ENCODE peak calls at places on chromosomes 5 and 9, in seven cellular contexts. One of them, this sample, is unnamed.

GRCh38 chr9:127586537-127586936 is 25.5 kb upstream of the STXBP1 start:
- DNase-seq in CD4-positive, CD25-positive, alpha-beta regulatory T cell: peak; percentile 69
- DNase-seq in CD4-positive, alpha-beta memory T cell: peak; percentile 53
- DNase-seq in upper lobe of right lung: peak; percentile 81
- DNase-seq in BE2C: peak; percentile 88
- DNase-seq in fibroblast of lung: peak; percentile 84
- DNase-seq in ascending aorta: no peak
- DNase-seq in this sample: peak; percentile 75

GRCh38 chr9:122978586-122978985 is 37.8 kb downstream of the RABGAP1 start:
- DNase-seq in CD4-positive, CD25-positive, alpha-beta regulatory T cell: no peak
- DNase-seq in CD4-positive, alpha-beta memory T cell: no peak
- DNase-seq in upper lobe of right lung: no peak
- DNase-seq in BE2C: no peak
- DNase-seq in fibroblast of lung: no peak
- DNase-seq in ascending aorta: no peak
- DNase-seq in this sample: no peak

GRCh38 chr5:151642472-151643140 is 44.1 kb downstream of the SPARC start:
- DNase-seq in CD4-positive, CD25-positive, alpha-beta regulatory T cell: no peak
- DNase-seq in CD4-positive, alpha-beta memory T cell: no peak
- DNase-seq in upper lobe of right lung: no peak
- DNase-seq in BE2C: no peak
- DNase-seq in fibroblast of lung: no peak
- DNase-seq in ascending aorta: no peak
- DNase-seq in this sample: no peak

GRCh38 chr5:39117401-39117800 is 43.2 kb upstream of the RICTOR start:
- DNase-seq in CD4-positive, CD25-positive, alpha-beta regulatory T cell: no peak
- DNase-seq in CD4-positive, alpha-beta memory T cell: no peak
- DNase-seq in upper lobe of right lung: no peak
- DNase-seq in BE2C: no peak
- DNase-seq in fibroblast of lung: no peak
- DNase-seq in ascending aorta: no peak
- DNase-seq in this sample: no peak

GRCh38 chr9:76585487-76586459 is 126.8 kb downstream of the GCNT1 start:
- DNase-seq in CD4-positive, CD25-positive, alpha-beta regulatory T cell: no peak
- DNase-seq in CD4-positive, alpha-beta memory T cell: no peak
- DNase-seq in upper lobe of right lung: no peak
- DNase-seq in BE2C: no peak
- DNase-seq in fibroblast of lung: no peak
- DNase-seq in ascending aorta: no peak
- DNase-seq in this sample: no peak

GRCh38 chr9:74696520-74696919 is 191.2 kb downstream of the TRPM6 start:
- DNase-seq in CD4-positive, CD25-positive, alpha-beta regulatory T cell: no peak
- DNase-seq in CD4-positive, alpha-beta memory T cell: no peak
- DNase-seq in upper lobe of right lung: no peak
- DNase-seq in BE2C: no peak
- DNase-seq in fibroblast of lung: no peak
- DNase-seq in ascending aorta: no peak
- DNase-seq in this sample: no peak

GRCh38 chr9:133780404-133780945 is 42.3 kb upstream of the SARDH start:
- DNase-seq in CD4-positive, CD25-positive, alpha-beta regulatory T cell: no peak
- DNase-seq in CD4-positive, alpha-beta memory T cell: no peak
- DNase-seq in upper lobe of right lung: no peak
- DNase-seq in BE2C: no peak
- DNase-seq in fibroblast of lung: no peak
- DNase-seq in ascending aorta: no peak
- DNase-seq in this sample: no peak

GRCh38 chr5:26945881-26946280 is 92.5 kb downstream of the CDH9 start:
- DNase-seq in CD4-positive, CD25-positive, alpha-beta regulatory T cell: no peak
- DNase-seq in CD4-positive, alpha-beta memory T cell: no peak
- DNase-seq in upper lobe of right lung: no peak
- DNase-seq in BE2C: no peak
- DNase-seq in fibroblast of lung: no peak
- DNase-seq in ascending aorta: no peak
- DNase-seq in this sample: no peak

GRCh38 chr9:136658849-136659535 is 3.7 kb upstream of the EGFL7 start:
- DNase-seq in CD4-positive, CD25-positive, alpha-beta regulatory T cell: peak; percentile 16
- DNase-seq in CD4-positive, alpha-beta memory T cell: no peak
- DNase-seq in upper lobe of right lung: peak; percentile 66
- DNase-seq in BE2C: no peak
- DNase-seq in fibroblast of lung: no peak
- DNase-seq in ascending aorta: no peak
- DNase-seq in this sample: no peak

GRCh38 chr5:104845541-104845940 is 1283.0 kb upstream of the NUDT12 start:
- DNase-seq in CD4-positive, CD25-positive, alpha-beta regulatory T cell: no peak
- DNase-seq in CD4-positive, alpha-beta memory T cell: no peak
- DNase-seq in upper lobe of right lung: no peak
- DNase-seq in BE2C: no peak
- DNase-seq in fibroblast of lung: no peak
- DNase-seq in ascending aorta: no peak
- DNase-seq in this sample: no peak

GRCh38 chr5:180803181-180804128 is 849 bp upstream of the MGAT1 start:
- DNase-seq in CD4-positive, CD25-positive, alpha-beta regulatory T cell: peak; percentile 97
- DNase-seq in CD4-positive, alpha-beta memory T cell: peak; percentile 86
- DNase-seq in upper lobe of right lung: peak; percentile 91
- DNase-seq in BE2C: no peak
- DNase-seq in fibroblast of lung: no peak
- DNase-seq in ascending aorta: peak; percentile 72
- DNase-seq in this sample: no peak

GRCh38 chr9:130295431-130295830 is 29.9 kb downstream of the HMCN2 start:
- DNase-seq in CD4-positive, CD25-positive, alpha-beta regulatory T cell: no peak
- DNase-seq in CD4-positive, alpha-beta memory T cell: no peak
- DNase-seq in upper lobe of right lung: no peak
- DNase-seq in BE2C: no peak
- DNase-seq in fibroblast of lung: no peak
- DNase-seq in ascending aorta: no peak
- DNase-seq in this sample: no peak

GRCh38 chr9:130297371-130297770 is 31.8 kb downstream of the HMCN2 start:
- DNase-seq in CD4-positive, CD25-positive, alpha-beta regulatory T cell: no peak
- DNase-seq in CD4-positive, alpha-beta memory T cell: no peak
- DNase-seq in upper lobe of right lung: no peak
- DNase-seq in BE2C: no peak
- DNase-seq in fibroblast of lung: no peak
- DNase-seq in ascending aorta: no peak
- DNase-seq in this sample: no peak

GRCh38 chr9:130298663-130299279 is 33.2 kb downstream of the HMCN2 start:
- DNase-seq in CD4-positive, CD25-positive, alpha-beta regulatory T cell: no peak
- DNase-seq in CD4-positive, alpha-beta memory T cell: no peak
- DNase-seq in upper lobe of right lung: no peak
- DNase-seq in BE2C: no peak
- DNase-seq in fibroblast of lung: no peak
- DNase-seq in ascending aorta: no peak
- DNase-seq in this sample: no peak

GRCh38 chr9:130295945-130296782 is 30.6 kb downstream of the HMCN2 start:
- DNase-seq in CD4-positive, CD25-positive, alpha-beta regulatory T cell: no peak
- DNase-seq in CD4-positive, alpha-beta memory T cell: no peak
- DNase-seq in upper lobe of right lung: no peak
- DNase-seq in BE2C: no peak
- DNase-seq in fibroblast of lung: no peak
- DNase-seq in ascending aorta: no peak
- DNase-seq in this sample: no peak

GRCh38 chr9:130296783-130297055 is 31.2 kb downstream of the HMCN2 start:
- DNase-seq in CD4-positive, CD25-positive, alpha-beta regulatory T cell: no peak
- DNase-seq in CD4-positive, alpha-beta memory T cell: no peak
- DNase-seq in upper lobe of right lung: no peak
- DNase-seq in BE2C: no peak
- DNase-seq in fibroblast of lung: no peak
- DNase-seq in ascending aorta: no peak
- DNase-seq in this sample: no peak
- H3K36me3 ChIP-seq in CD4-positive, CD25-positive, alpha-beta regulatory T cell: no peaks in the 10 kb centered on the region
- H3K36me3 ChIP-seq in CD4-positive, alpha-beta memory T cell: no peaks in the 10 kb centered on the region
- H3K36me3 ChIP-seq in upper lobe of right lung: no peaks in the 10 kb centered on the region
- H3K36me3 ChIP-seq in BE2C: no peaks in the 10 kb centered on the region
- H3K36me3 ChIP-seq in fibroblast of lung: no peaks in the 10 kb centered on the region
- H3K36me3 ChIP-seq in ascending aorta: no peaks in the 10 kb centered on the region
- H3K36me3 ChIP-seq in this sample: no peaks in the 10 kb centered on the region

GRCh38 chr9:121302786-121303185 is 34.8 kb downstream of the GSN start:
- DNase-seq in CD4-positive, CD25-positive, alpha-beta regulatory T cell: no peak
- DNase-seq in CD4-positive, alpha-beta memory T cell: no peak
- DNase-seq in upper lobe of right lung: peak; percentile 45
- DNase-seq in BE2C: no peak
- DNase-seq in fibroblast of lung: no peak
- DNase-seq in ascending aorta: peak; percentile 6
- DNase-seq in this sample: no peak

GRCh38 chr9:121301881-121302286 is 33.9 kb downstream of the GSN start:
- DNase-seq in CD4-positive, CD25-positive, alpha-beta regulatory T cell: no peak
- DNase-seq in CD4-positive, alpha-beta memory T cell: no peak
- DNase-seq in upper lobe of right lung: peak; percentile 57
- DNase-seq in BE2C: no peak
- DNase-seq in fibroblast of lung: no peak
- DNase-seq in ascending aorta: no peak
- DNase-seq in this sample: peak; percentile 11

GRCh38 chr9:121300283-121301119 is 32.5 kb downstream of the GSN start:
- DNase-seq in CD4-positive, CD25-positive, alpha-beta regulatory T cell: no peak
- DNase-seq in CD4-positive, alpha-beta memory T cell: no peak
- DNase-seq in upper lobe of right lung: peak; percentile 39
- DNase-seq in BE2C: no peak
- DNase-seq in fibroblast of lung: no peak
- DNase-seq in ascending aorta: no peak
- DNase-seq in this sample: peak; percentile 11

GRCh38 chr9:121303456-121304451 is 35.8 kb downstream of the GSN start:
- DNase-seq in CD4-positive, CD25-positive, alpha-beta regulatory T cell: no peak
- DNase-seq in CD4-positive, alpha-beta memory T cell: no peak
- DNase-seq in upper lobe of right lung: peak; percentile 56
- DNase-seq in BE2C: no peak
- DNase-seq in fibroblast of lung: no peak
- DNase-seq in ascending aorta: peak; percentile 2
- DNase-seq in this sample: peak; percentile 17

GRCh38 chr9:121302341-121302740 is 34.4 kb downstream of the GSN start:
- DNase-seq in CD4-positive, CD25-positive, alpha-beta regulatory T cell: no peak
- DNase-seq in CD4-positive, alpha-beta memory T cell: no peak
- DNase-seq in upper lobe of right lung: no peak
- DNase-seq in BE2C: no peak
- DNase-seq in fibroblast of lung: no peak
- DNase-seq in ascending aorta: peak; percentile 5
- DNase-seq in this sample: peak; percentile 11
- H3K4me3 ChIP-seq in CD4-positive, CD25-positive, alpha-beta regulatory T cell: no peak overlapping the region
- H3K4me3 ChIP-seq in CD4-positive, alpha-beta memory T cell: no peak overlapping the region
- H3K4me3 ChIP-seq in upper lobe of right lung: no peak overlapping the region
- H3K4me3 ChIP-seq in BE2C: no peak overlapping the region
- H3K4me3 ChIP-seq in fibroblast of lung: no peak overlapping the region
- H3K4me3 ChIP-seq in ascending aorta: peak overlapping the region; percentile 74
- H3K4me3 ChIP-seq in this sample: peak overlapping the region; percentile 74

DNA sequence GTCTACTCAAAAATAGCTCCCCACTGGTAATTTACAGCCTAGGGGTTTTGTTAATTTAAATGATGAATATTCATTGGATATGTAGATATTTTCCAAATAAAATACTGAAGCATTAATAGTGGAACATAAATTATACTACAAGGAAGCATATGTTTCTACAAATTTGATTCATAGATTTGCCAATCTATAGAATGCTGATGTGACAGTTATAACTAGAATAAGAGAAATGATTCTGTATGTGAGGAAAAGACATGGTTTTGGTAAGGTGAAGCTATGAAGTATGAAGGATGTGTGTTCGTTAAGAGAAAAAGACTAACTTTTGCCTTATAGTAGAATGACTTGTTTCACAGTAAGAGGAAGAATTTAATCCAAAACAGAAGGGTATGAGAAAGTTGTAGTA is 61.3 kb downstream of the IARS1 start:
- DNase-seq in CD4-positive, CD25-positive, alpha-beta regulatory T cell: no peak
- DNase-seq in CD4-positive, alpha-beta memory T cell: no peak
- DNase-seq in upper lobe of right lung: no peak
- DNase-seq in BE2C: no peak
- DNase-seq in fibroblast of lung: no peak
- DNase-seq in ascending aorta: no peak
- DNase-seq in this sample: no peak
- H3K36me3 ChIP-seq in CD4-positive, CD25-positive, alpha-beta regulatory T cell: peaks cover 40% of the 10 kb centered on the region
- H3K36me3 ChIP-seq in CD4-positive, alpha-beta memory T cell: peaks cover 11% of the 10 kb centered on the region
- H3K36me3 ChIP-seq in upper lobe of right lung: peaks cover 42% of the 10 kb centered on the region
- H3K36me3 ChIP-seq in BE2C: peaks cover 88% of the 10 kb centered on the region
- H3K36me3 ChIP-seq in fibroblast of lung: peaks cover 5% of the 10 kb centered on the region
- H3K36me3 ChIP-seq in ascending aorta: peaks cover 22% of the 10 kb centered on the region
- H3K36me3 ChIP-seq in this sample: peaks cover 3% of the 10 kb centered on the region

GRCh38 chr5:43123887-43124286 is 3.2 kb downstream of the ZNF131 start:
- DNase-seq in CD4-positive, CD25-positive, alpha-beta regulatory T cell: no peak
- DNase-seq in CD4-positive, alpha-beta memory T cell: no peak
- DNase-seq in upper lobe of right lung: no peak
- DNase-seq in BE2C: no peak
- DNase-seq in fibroblast of lung: no peak
- DNase-seq in ascending aorta: no peak
- DNase-seq in this sample: no peak
- H3K4me3 ChIP-seq in CD4-positive, CD25-positive, alpha-beta regulatory T cell: peak overlapping the region; percentile 97
- H3K4me3 ChIP-seq in CD4-positive, alpha-beta memory T cell: no peak overlapping the region
- H3K4me3 ChIP-seq in upper lobe of right lung: no peak overlapping the region
- H3K4me3 ChIP-seq in BE2C: no peak overlapping the region
- H3K4me3 ChIP-seq in fibroblast of lung: no peak overlapping the region
- H3K4me3 ChIP-seq in ascending aorta: no peak overlapping the region
- H3K4me3 ChIP-seq in this sample: no peak overlapping the region

GRCh38 chr9:6584881-6585597 is 60.5 kb downstream of the GLDC start:
- DNase-seq in CD4-positive, CD25-positive, alpha-beta regulatory T cell: peak; percentile 57
- DNase-seq in CD4-positive, alpha-beta memory T cell: peak; percentile 29
- DNase-seq in upper lobe of right lung: no peak
- DNase-seq in BE2C: no peak
- DNase-seq in fibroblast of lung: peak; percentile 64
- DNase-seq in ascending aorta: no peak
- DNase-seq in this sample: no peak
- H3K36me3 ChIP-seq in CD4-positive, CD25-positive, alpha-beta regulatory T cell: no peaks in the 10 kb centered on the region
- H3K36me3 ChIP-seq in CD4-positive, alpha-beta memory T cell: no peaks in the 10 kb centered on the region
- H3K36me3 ChIP-seq in upper lobe of right lung: no peaks in the 10 kb centered on the region
- H3K36me3 ChIP-seq in BE2C: no peaks in the 10 kb centered on the region
- H3K36me3 ChIP-seq in fibroblast of lung: no peaks in the 10 kb centered on the region
- H3K36me3 ChIP-seq in ascending aorta: no peaks in the 10 kb centered on the region
- H3K36me3 ChIP-seq in this sample: no peaks in the 10 kb centered on the region

DNA sequence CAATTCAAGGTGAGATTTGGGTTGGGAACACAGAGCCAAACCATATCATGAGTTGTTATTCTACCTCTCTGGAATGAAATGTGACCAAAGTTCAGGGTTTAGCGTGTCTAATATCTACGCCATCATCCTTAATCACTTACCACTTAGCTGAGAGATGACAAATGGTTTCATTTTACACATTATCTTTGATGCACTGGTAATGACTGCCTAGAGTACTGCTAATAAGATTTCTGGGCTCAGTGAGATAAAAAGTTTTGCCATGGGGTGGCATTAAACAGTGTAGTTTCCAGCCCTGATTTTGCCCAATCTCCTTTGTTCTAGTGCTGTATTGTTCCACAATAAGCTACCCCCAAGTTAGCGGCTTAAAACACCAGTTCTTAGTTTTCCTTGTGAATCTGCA is 367.2 kb downstream of the MLLT3 start:
- DNase-seq in CD4-positive, CD25-positive, alpha-beta regulatory T cell: no peak
- DNase-seq in CD4-positive, alpha-beta memory T cell: no peak
- DNase-seq in upper lobe of right lung: no peak
- DNase-seq in BE2C: no peak
- DNase-seq in fibroblast of lung: no peak
- DNase-seq in ascending aorta: no peak
- DNase-seq in this sample: no peak
- H3K4me3 ChIP-seq in CD4-positive, CD25-positive, alpha-beta regulatory T cell: no peak overlapping the region
- H3K4me3 ChIP-seq in CD4-positive, alpha-beta memory T cell: no peak overlapping the region
- H3K4me3 ChIP-seq in upper lobe of right lung: no peak overlapping the region
- H3K4me3 ChIP-seq in BE2C: no peak overlapping the region
- H3K4me3 ChIP-seq in fibroblast of lung: no peak overlapping the region
- H3K4me3 ChIP-seq in ascending aorta: no peak overlapping the region
- H3K4me3 ChIP-seq in this sample: no peak overlapping the region

DNA sequence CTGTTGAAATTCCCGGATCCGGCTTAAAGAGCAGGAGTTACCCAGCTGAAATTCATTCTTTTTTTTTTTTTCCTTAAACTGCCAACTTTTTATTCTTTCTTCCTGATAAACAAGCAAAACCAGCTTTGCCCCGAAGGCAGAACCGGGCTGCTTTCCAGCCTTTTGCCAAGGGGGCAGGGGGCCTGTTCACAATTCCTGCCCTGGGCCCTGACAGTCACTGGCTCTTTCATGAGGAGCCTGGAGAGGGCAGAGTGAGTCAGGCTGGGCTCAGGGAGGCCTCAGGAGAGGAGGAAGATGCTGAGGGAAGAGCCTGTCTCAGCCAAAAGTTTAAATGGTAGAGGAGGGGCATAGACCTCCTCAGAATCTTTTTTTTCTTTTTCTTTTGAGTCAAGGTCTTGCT is 4.8 kb downstream of the GLIPR2 start:
- DNase-seq in CD4-positive, CD25-positive, alpha-beta regulatory T cell: no peak
- DNase-seq in CD4-positive, alpha-beta memory T cell: no peak
- DNase-seq in upper lobe of right lung: no peak
- DNase-seq in BE2C: peak; percentile 55
- DNase-seq in fibroblast of lung: peak; percentile 48
- DNase-seq in ascending aorta: no peak
- DNase-seq in this sample: no peak
- H3K36me3 ChIP-seq in CD4-positive, CD25-positive, alpha-beta regulatory T cell: peaks cover 6% of the 10 kb centered on the region
- H3K36me3 ChIP-seq in CD4-positive, alpha-beta memory T cell: no peaks in the 10 kb centered on the region
- H3K36me3 ChIP-seq in upper lobe of right lung: no peaks in the 10 kb centered on the region
- H3K36me3 ChIP-seq in BE2C: no peaks in the 10 kb centered on the region
- H3K36me3 ChIP-seq in fibroblast of lung: peaks cover 2% of the 10 kb centered on the region
- H3K36me3 ChIP-seq in ascending aorta: no peaks in the 10 kb centered on the region
- H3K36me3 ChIP-seq in this sample: no peaks in the 10 kb centered on the region